ENCODE peak calls at places on chromosomes 4 and X, in six cellular contexts. W is tibial nerve, E is body of pancreas, Z is OCI-LY7, V is psoas muscle, A is tibial artery. P is an unnamed sample. For H3K36me3, the result is how much of the 10 kb centered on the place peaks cover.

GRCh38 chrX:70508296-70508911 is 63.8 kb downstream of the DLG3 start:
- DNase-seq in W (no peak), E (no peak), Z (no peak), V (no peak), A (no peak), P (no peak)

GRCh38 chrX:11757729-11758399 is at the start of gene MSL3:
- DNase-seq in W (peak), E (peak), Z (peak), V (peak), A (peak), P (peak)

GRCh38 chr4:116143221-116143620 is 942.2 kb downstream of the TRAM1L1 start:
- DNase-seq in W (no peak), E (no peak), Z (no peak), V (no peak), A (no peak), P (no peak)

GRCh38 chr4:92014060-92014459 is 289.7 kb upstream of the GRID2 start:
- DNase-seq in W (no peak), E (no peak), Z (no peak), V (no peak), A (no peak), P (no peak)

GRCh38 chr4:51840791-51841190 is 2.2 kb upstream of the DCUN1D4 start:
- DNase-seq in W (no peak), E (no peak), Z (no peak), V (no peak), A (no peak), P (no peak)

GRCh38 chr4:16826397-16826910 is 72.0 kb downstream of the LDB2 start:
- DNase-seq in W (no peak), E (no peak), Z (no peak), V (no peak), A (no peak), P (no peak)

GRCh38 chrX:131273024-131273423 is 16.1 kb downstream of the IGSF1 start:
- DNase-seq in W (no peak), E (no peak), Z (no peak), V (no peak), A (no peak), P (no peak)

GRCh38 chr4:140996757-140997156 is 136.5 kb downstream of the RNF150 start:
- DNase-seq in W (no peak), E (no peak), Z (no peak), V (no peak), A (no peak), P (no peak)

GRCh38 chr4:80036306-80036705 is 36.7 kb downstream of the ANTXR2 start:
- DNase-seq in W (no peak), E (no peak), Z (no peak), V (no peak), A (no peak), P (no peak)

GRCh38 chr4:81665050-81665449 is 193.3 kb upstream of the RASGEF1B start:
- DNase-seq in W (no peak), E (no peak), Z (no peak), V (no peak), A (no peak), P (no peak)

GRCh38 chr4:186291256-186291890 is 25.4 kb downstream of the F11 start:
- DNase-seq in W (no peak), E (no peak), Z (no peak), V (no peak), A (no peak), P (no peak)

GRCh38 chr4:151012836-151013235 is 2.2 kb downstream of the LRBA start:
- DNase-seq in W (no peak), E (peak), Z (peak), V (no peak), A (no peak), P (no peak)

GRCh38 chr4:85703098-85703497 is 228.1 kb downstream of the ARHGAP24 start:
- DNase-seq in W (no peak), E (no peak), Z (peak), V (no peak), A (no peak), P (no peak)

GRCh38 chrX:7164174-7164573 is 16.2 kb upstream of the PUDP start:
- DNase-seq in W (no peak), E (no peak), Z (no peak), V (no peak), A (no peak), P (no peak)

GRCh38 chr4:86481429-86481828 is 112.7 kb upstream of the PTPN13 start:
- DNase-seq in W (no peak), E (no peak), Z (no peak), V (no peak), A (no peak), P (no peak)

GRCh38 chr4:20362148-20362547 is 110.4 kb downstream of the SLIT2 start:
- DNase-seq in W (no peak), E (no peak), Z (no peak), V (no peak), A (no peak), P (no peak)

GRCh38 chrX:36160056-36160455 is 240.5 kb downstream of the CFAP47 start:
- DNase-seq in W (no peak), E (no peak), Z (no peak), V (no peak), A (no peak), P (no peak)

GRCh38 chrX:134158821-134159512 is 78.0 kb upstream of the CCDC160 start:
- DNase-seq in W (no peak), E (no peak), Z (no peak), V (no peak), A (no peak), P (no peak)

GRCh38 chrX:19879181-19879580 is 8.2 kb downstream of the SH3KBP1 start:
- DNase-seq in W (no peak), E (no peak), Z (no peak), V (no peak), A (no peak), P (no peak)

DNA sequence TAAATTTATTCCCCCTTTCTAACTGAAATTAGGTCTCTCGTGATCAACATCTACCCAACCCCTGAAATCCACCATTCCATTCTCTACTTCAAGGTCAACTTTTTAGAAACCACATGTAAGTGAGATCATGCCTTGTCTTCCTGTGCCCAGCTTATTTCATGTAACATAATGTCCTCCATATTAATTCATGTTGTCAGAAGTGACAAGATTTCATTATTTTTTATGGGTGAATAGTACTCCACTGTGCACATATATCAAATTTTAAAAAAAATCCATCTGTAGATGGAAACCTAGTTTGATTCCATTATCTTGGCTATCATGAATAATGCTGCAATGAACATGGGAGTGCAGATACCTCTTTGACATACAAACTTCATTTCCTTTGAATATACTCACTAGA is 1.5 kb downstream of the PPID start:
- DNase-seq in W (no peak), E (no peak), Z (no peak), V (no peak), A (no peak), P (no peak)
- H3K36me3 ChIP-seq in W (under half), E (under half), Z (under half), V (under half), A (under half), P (under half)

DNA sequence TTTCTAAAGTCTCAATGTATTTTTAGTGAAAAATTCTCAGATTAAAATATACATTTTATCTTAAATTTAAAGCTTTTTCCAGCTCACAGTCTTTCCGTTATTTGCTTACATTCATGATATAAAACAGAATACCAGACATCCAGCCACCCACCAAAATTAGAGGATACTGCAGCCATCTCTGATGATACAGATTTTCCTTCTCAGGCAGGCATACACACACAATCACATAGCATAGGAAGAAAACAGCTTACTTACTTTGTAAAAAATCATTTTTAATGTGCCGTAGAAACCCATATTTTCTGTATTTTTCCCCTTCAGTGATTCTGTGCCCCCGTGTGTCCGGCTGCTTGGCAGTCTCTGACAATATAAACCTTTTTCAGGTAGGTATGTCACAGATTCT is 183.7 kb downstream of the FBXW7 start:
- DNase-seq in W (no peak), E (no peak), Z (no peak), V (no peak), A (no peak), P (no peak)
- H3K27ac ChIP-seq in W (peak), E (no peak), Z (no peak), V (peak), A (peak), P (no peak)

GRCh38 chr4:155796031-155796430 is 37.2 kb downstream of the GUCY1B1 start:
- DNase-seq in W (no peak), E (no peak), Z (no peak), V (no peak), A (no peak), P (no peak)
- TF ChIP-seq CTCF in W (no peak), E (peak), Z (peak), V (peak), A (peak), P (no peak)

DNA sequence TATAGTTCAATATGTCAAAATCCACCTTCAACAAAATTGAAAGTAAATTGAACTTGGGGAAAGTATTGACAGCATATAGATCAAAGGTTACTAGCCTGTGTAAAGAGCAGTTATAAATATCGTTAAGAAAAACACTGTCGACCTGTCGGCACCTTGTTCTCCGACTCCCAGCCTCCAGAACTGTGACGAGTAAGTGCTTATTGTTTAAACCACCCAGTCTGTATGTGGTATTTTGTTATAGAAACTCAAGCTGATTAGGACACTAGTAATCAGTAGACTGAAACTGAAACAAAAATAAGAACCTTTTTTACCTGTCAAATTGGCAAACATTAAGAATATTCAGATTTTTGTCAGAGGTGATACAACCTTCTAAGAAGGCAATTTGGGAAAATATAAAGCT is 17.0 kb downstream of the HTT start:
- DNase-seq in W (no peak), E (no peak), Z (no peak), V (no peak), A (no peak), P (no peak)
- H3K36me3 ChIP-seq in W (under half), E (under half), Z (half or more), V (under half), A (under half), P (half or more)

GRCh38 chr4:152085657-152086056 is 324.9 kb upstream of the GATB start:
- DNase-seq in W (no peak), E (no peak), Z (no peak), V (no peak), A (no peak), P (no peak)

GRCh38 chr4:152094851-152095700 is 334.3 kb upstream of the GATB start:
- DNase-seq in W (no peak), E (no peak), Z (no peak), V (no peak), A (no peak), P (no peak)

GRCh38 chr4:152087335-152087734 is 326.5 kb upstream of the GATB start:
- DNase-seq in W (no peak), E (no peak), Z (no peak), V (no peak), A (no peak), P (no peak)

GRCh38 chr4:152089564-152089963 is 328.8 kb upstream of the GATB start:
- DNase-seq in W (no peak), E (no peak), Z (no peak), V (no peak), A (no peak), P (no peak)

GRCh38 chr4:152090543-152090942 is 329.7 kb upstream of the GATB start:
- DNase-seq in W (no peak), E (no peak), Z (peak), V (no peak), A (no peak), P (peak)
- H3K27ac ChIP-seq in W (no peak), E (no peak), Z (no peak), V (no peak), A (no peak), P (peak)

GRCh38 chrX:26649534-26649933 is 433.6 kb downstream of the MAGEB5 start:
- DNase-seq in W (no peak), E (no peak), Z (peak), V (no peak), A (no peak), P (no peak)
- TF ChIP-seq CTCF in W (no peak), E (no peak), Z (peak), V (peak), A (no peak), P (no peak)

DNA sequence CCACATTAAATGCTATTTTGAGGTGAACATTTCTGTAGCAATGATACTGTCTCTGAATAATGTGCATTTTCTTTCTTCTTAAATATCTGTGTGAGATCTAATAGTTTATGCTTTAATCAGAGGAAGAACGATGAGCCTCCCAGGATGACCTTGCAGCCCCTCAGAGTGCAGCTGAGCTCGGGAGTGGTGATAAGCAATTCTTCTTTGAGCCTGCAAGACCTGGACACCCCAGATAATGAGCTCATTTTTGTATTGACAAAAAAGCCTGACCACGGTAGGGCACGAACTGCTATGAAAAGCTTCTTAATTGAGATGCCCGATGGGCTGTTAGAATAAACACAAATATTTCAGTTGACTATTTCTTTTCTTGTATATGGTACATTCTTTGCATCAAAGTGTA is 105.0 kb upstream of the ANXA3 start:
- DNase-seq in W (no peak), E (no peak), Z (no peak), V (no peak), A (no peak), P (no peak)
- H3K36me3 ChIP-seq in W (under half), E (under half), Z (under half), V (under half), A (under half), P (under half)

GRCh38 chr4:133151301-133151680 is 2.2 kb downstream of the PCDH10 start:
- DNase-seq in W (no peak), E (no peak), Z (no peak), V (peak), A (no peak), P (no peak)

GRCh38 chr4:133152801-133153526 is 3.9 kb downstream of the PCDH10 start:
- DNase-seq in W (no peak), E (no peak), Z (no peak), V (no peak), A (no peak), P (no peak)

GRCh38 chr4:133151681-133152329 is 2.7 kb downstream of the PCDH10 start:
- DNase-seq in W (no peak), E (no peak), Z (no peak), V (peak), A (no peak), P (no peak)

GRCh38 chr4:133150643-133151300 is 1.7 kb downstream of the PCDH10 start:
- DNase-seq in W (no peak), E (no peak), Z (no peak), V (peak), A (no peak), P (no peak)

GRCh38 chr4:133152330-133152791 is 3.3 kb downstream of the PCDH10 start:
- DNase-seq in W (no peak), E (no peak), Z (no peak), V (no peak), A (no peak), P (no peak)
- H3K27ac ChIP-seq in W (peak), E (no peak), Z (no peak), V (no peak), A (peak), P (no peak)